ENCODE peak calls at places on chromosomes 6 and 20, in four cellular contexts. F, H, W and K are unnamed samples.

GRCh38 chr6:90709597-90709996 is 122.7 kb upstream of the MAP3K7 start:
- DNase-seq in F (no peak), H (no peak), W (no peak), K (no peak)

GRCh38 chr6:9126845-9127560 is 691.7 kb upstream of the SLC35B3 start:
- DNase-seq in F (no peak), H (no peak), W (no peak), K (no peak)

GRCh38 chr6:53055873-53056272 is 9.3 kb upstream of the FBXO9 start:
- DNase-seq in F (no peak), H (no peak), W (no peak), K (no peak)

GRCh38 chr20:5809495-5809894 is 59.3 kb downstream of the SHLD1 start:
- DNase-seq in F (no peak), H (no peak), W (no peak), K (no peak)

GRCh38 chr6:132391391-132392291 is 9.6 kb downstream of the MOXD1 start:
- DNase-seq in F (peak), H (no peak), W (peak), K (no peak)

GRCh38 chr20:63006611-63007471 is at the start of gene BHLHE23:
- DNase-seq in F (no peak), H (no peak), W (peak), K (no peak)

GRCh38 chr6:51350308-51350904 is 531.7 kb downstream of the TFAP2B start:
- DNase-seq in F (no peak), H (no peak), W (no peak), K (no peak)

GRCh38 chr6:40999498-41000070 is 39.4 kb downstream of the UNC5CL start:
- DNase-seq in F (peak), H (peak), W (peak), K (peak)

GRCh38 chr20:33531047-33531877 is 41.4 kb downstream of the CBFA2T2 start:
- DNase-seq in F (no peak), H (no peak), W (no peak), K (no peak)

GRCh38 chr20:46530640-46531039 is 17.3 kb upstream of the ZNF334 start:
- DNase-seq in F (no peak), H (no peak), W (no peak), K (no peak)

GRCh38 chr20:46581386-46581785 is 30.9 kb upstream of the OCSTAMP start:
- DNase-seq in F (no peak), H (no peak), W (no peak), K (no peak)

GRCh38 chr6:5422321-5422915 is 161.1 kb downstream of the FARS2 start:
- DNase-seq in F (no peak), H (no peak), W (peak), K (no peak)

GRCh38 chr20:43409041-43409913 is 48.4 kb upstream of the SRSF6 start:
- DNase-seq in F (no peak), H (no peak), W (peak), K (no peak)

GRCh38 chr20:50278684-50279531 is 88.3 kb downstream of the CEBPB start:
- DNase-seq in F (peak), H (peak), W (no peak), K (peak)

GRCh38 chr20:17645546-17646208 is 36.4 kb downstream of the RRBP1 start:
- DNase-seq in F (no peak), H (no peak), W (no peak), K (no peak)

GRCh38 chr6:4670824-4671409 is 105.3 kb upstream of the CDYL start:
- DNase-seq in F (no peak), H (no peak), W (no peak), K (no peak)

GRCh38 chr6:135909737-135910387 is 58.4 kb downstream of the PDE7B start:
- DNase-seq in F (no peak), H (peak), W (peak), K (no peak)

GRCh38 chr6:119312441-119312840 is 37.1 kb downstream of the MAN1A1 start:
- DNase-seq in F (no peak), H (no peak), W (no peak), K (no peak)

GRCh38 chr6:24394777-24395437 is 7.8 kb upstream of the MRS2 start:
- DNase-seq in F (no peak), H (no peak), W (no peak), K (no peak)

GRCh38 chr6:134454794-134455193 is 136.9 kb upstream of the SGK1 start:
- DNase-seq in F (no peak), H (no peak), W (no peak), K (no peak)

GRCh38 chr20:20546402-20546801 is 166.0 kb downstream of the RALGAPA2 start:
- DNase-seq in F (no peak), H (no peak), W (no peak), K (no peak)

GRCh38 chr6:6604566-6604965 is 16.0 kb downstream of the LY86 start:
- DNase-seq in F (no peak), H (no peak), W (no peak), K (no peak)

GRCh38 chr6:63269470-63269869 is 50.3 kb downstream of the LGSN start:
- DNase-seq in F (no peak), H (no peak), W (no peak), K (no peak)

GRCh38 chr6:63267828-63268227 is 52.0 kb downstream of the LGSN start:
- DNase-seq in F (no peak), H (no peak), W (no peak), K (no peak)

GRCh38 chr6:63268574-63268973 is 51.2 kb downstream of the LGSN start:
- DNase-seq in F (no peak), H (no peak), W (no peak), K (no peak)

GRCh38 chr6:63263456-63263855 is 52.2 kb downstream of the FKBP1C start:
- DNase-seq in F (no peak), H (no peak), W (no peak), K (no peak)

DNA sequence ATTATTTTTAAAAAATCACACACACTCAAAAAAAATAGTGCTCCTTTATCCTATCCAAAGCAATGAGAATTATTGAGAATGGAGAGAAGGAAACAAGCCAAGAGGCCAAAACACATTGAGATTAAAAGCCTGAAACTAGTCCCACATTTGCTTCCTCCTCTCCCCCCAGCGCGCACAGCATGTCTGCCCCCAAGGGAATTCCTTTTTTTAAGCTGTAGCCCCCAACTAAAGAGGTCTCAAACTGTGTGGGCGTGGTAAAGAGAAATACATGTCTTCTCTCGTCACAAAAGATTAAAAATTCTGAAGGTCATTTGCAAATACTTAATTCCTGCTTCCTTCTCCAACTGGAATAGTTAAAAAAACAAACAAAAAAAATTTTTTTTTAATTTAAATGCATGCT is 52.7 kb downstream of the LGSN start:
- DNase-seq in F (no peak), H (no peak), W (no peak), K (no peak)
- TF ChIP-seq CTCF in F (no peak), H (no peak), W (no peak), K (no peak)

DNA sequence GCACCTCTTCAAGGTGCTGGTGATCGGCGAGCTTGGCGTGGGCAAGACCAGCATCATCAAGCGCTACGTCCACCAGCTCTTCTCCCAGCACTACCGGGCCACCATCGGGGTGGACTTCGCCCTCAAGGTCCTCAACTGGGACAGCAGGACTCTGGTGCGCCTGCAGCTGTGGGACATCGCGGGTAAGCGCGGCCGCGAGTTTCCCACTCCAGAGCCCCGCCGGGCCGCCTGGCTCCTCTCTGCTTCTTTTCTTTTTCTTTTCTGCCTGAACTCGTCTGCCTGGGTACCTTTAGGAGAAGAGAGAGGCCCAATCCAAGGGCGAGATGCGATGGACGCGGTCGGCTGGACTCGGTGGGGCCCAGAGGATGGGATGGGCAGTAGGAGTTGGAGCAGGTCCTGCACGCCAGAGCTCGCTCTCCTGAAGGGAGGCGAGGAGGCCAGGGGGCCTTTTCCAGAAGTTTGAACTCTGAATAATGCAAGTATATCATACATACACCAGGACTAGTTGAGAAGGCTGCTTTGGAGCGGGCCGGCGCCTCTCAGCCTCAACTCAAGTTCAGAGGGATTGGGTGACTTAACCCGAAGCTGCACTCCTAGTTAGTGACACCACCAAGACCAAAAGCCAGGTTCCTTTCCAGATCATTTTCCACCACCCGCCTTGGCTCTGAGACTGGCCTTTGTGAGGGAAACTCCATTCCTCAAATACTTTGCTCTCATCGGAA is 468 bp downstream of the RAB32 start:
- DNase-seq in F (peak), H (peak), W (peak), K (peak)
- H3K27ac ChIP-seq in F (peak), H (peak), W (no peak), K (peak)

GRCh38 chr6:137467211-137467610 is 27.0 kb downstream of the OLIG3 start:
- DNase-seq in F (no peak), H (no peak), W (no peak), K (no peak)
- TF ChIP-seq CTCF in F (no peak), H (no peak), W (no peak), K (no peak)

GRCh38 chr6:26302941-26303559 is 61.9 kb upstream of the BTN3A2 start:
- DNase-seq in F (no peak), H (no peak), W (no peak), K (no peak)
- H3K27ac ChIP-seq in F (no peak), H (no peak), W (no peak), K (no peak)

DNA sequence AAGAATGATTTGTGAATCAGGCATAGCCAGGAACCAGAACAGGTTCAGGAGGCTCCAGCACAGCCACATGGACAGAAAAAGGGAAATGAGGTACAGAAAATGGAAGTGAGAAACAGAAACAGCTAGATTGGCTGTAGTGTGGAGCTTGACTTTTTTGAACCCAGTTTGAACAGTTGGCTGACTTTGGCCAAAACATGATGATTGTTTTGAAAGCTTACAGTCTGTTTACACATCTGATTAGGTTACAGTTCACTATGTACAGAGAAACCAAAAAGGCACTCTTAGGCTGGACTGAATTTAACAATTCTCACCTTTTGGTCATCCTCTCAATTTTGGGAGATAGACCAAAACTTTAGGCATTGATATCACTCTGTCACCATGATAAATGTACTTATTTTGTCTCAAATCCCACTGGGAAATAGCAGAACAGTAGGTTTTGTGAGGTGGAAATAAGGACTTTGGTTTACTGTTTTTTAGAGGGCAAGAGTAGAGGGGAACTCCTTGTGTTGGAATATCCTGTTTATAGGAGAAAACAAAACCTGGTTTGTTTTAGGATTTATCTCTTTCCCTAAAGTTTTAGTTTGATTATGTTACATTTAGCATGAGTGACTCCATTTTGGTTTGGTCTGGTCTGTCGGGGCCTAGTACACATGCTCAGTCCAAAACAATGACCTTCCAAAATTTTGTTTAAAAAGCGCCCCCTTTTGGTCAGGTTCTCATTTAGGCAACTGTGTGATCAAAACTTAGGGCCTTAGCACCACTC is 123.1 kb downstream of the OLIG3 start:
- DNase-seq in F (no peak), H (no peak), W (no peak), K (no peak)
- TF ChIP-seq CTCF in F (no peak), H (no peak), W (peak), K (no peak)

GRCh38 chr6:142300758-142301251 is 1.0 kb upstream of the ADGRG6 start:
- DNase-seq in F (no peak), H (peak), W (peak), K (peak)
- H3K27ac ChIP-seq in F (no peak), H (peak), W (no peak), K (no peak)